ENCODE peak calls at places on chromosomes 12 and 14, in eight cellular contexts. L is heart left ventricle, A is tibial nerve, B is H1, I is upper lobe of left lung, P is IMR-90, S is lower leg skin, N is adrenal gland. O is an unnamed sample.

GRCh38 chr14:91241848-91242247 is 2.7 kb downstream of the GPR68 start:
- DNase-seq in L (no peak), A (no peak), B (no peak), I (no peak), P (no peak), S (no peak), N (no peak), O (no peak)

GRCh38 chr14:50828738-50829471 is 2.1 kb downstream of the NIN start:
- DNase-seq in L (no peak), A (no peak), B (no peak), I (no peak), P (no peak), S (no peak), N (no peak), O (no peak)

GRCh38 chr12:75479963-75480461 is 543 bp upstream of the GLIPR1 start:
- DNase-seq in L (no peak), A (no peak), B (no peak), I (no peak), P (peak; percentile 81), S (no peak), N (no peak), O (no peak)

GRCh38 chr12:45612044-45612794 is 117.3 kb upstream of the ARID2 start:
- DNase-seq in L (no peak), A (no peak), B (no peak), I (no peak), P (peak; percentile 67), S (no peak), N (no peak), O (no peak)

GRCh38 chr12:10220398-10221077 is 7.9 kb downstream of the GABARAPL1 start:
- DNase-seq in L (peak; percentile 72), A (peak; percentile 90), B (no peak), I (peak; percentile 73), P (peak; percentile 64), S (peak; percentile 82), N (peak; percentile 90), O (peak; percentile 29)

GRCh38 chr14:58082491-58083098 is 69.4 kb downstream of the ARMH4 start:
- DNase-seq in L (no peak), A (no peak), B (no peak), I (no peak), P (peak; percentile 89), S (no peak), N (peak; percentile 59), O (no peak)

GRCh38 chr12:45259732-45260480 is 44.0 kb downstream of the ANO6 start:
- DNase-seq in L (no peak), A (no peak), B (no peak), I (no peak), P (peak; percentile 84), S (no peak), N (no peak), O (no peak)

GRCh38 chr14:100608064-100608463 is 20.8 kb upstream of the BEGAIN start:
- DNase-seq in L (no peak), A (no peak), B (no peak), I (no peak), P (no peak), S (no peak), N (no peak), O (no peak)

GRCh38 chr14:28161040-28161439 is 605.5 kb upstream of the FOXG1 start:
- DNase-seq in L (no peak), A (no peak), B (no peak), I (no peak), P (no peak), S (no peak), N (no peak), O (no peak)

GRCh38 chr14:100012478-100012925 is 52.7 kb upstream of the EVL start:
- DNase-seq in L (no peak), A (no peak), B (no peak), I (no peak), P (peak; percentile 89), S (no peak), N (no peak), O (no peak)

GRCh38 chr12:98743362-98743953 is 98.4 kb downstream of the APAF1 start:
- DNase-seq in L (no peak), A (no peak), B (peak; percentile 63), I (no peak), P (peak; percentile 22), S (no peak), N (no peak), O (peak; percentile 45)

GRCh38 chr14:73287071-73287470 is 49.8 kb downstream of the PAPLN start:
- DNase-seq in L (no peak), A (no peak), B (no peak), I (no peak), P (no peak), S (no peak), N (no peak), O (no peak)

GRCh38 chr12:120844768-120845449 is 59.2 kb downstream of the SPPL3 start:
- DNase-seq in L (no peak), A (no peak), B (no peak), I (no peak), P (no peak), S (no peak), N (no peak), O (no peak)

GRCh38 chr14:58078068-58078467 is 73.9 kb downstream of the ARMH4 start:
- DNase-seq in L (no peak), A (no peak), B (no peak), I (no peak), P (peak; percentile 84), S (no peak), N (no peak), O (no peak)

GRCh38 chr12:42744539-42745156 is 155.1 kb upstream of the PRICKLE1 start:
- DNase-seq in L (no peak), A (no peak), B (no peak), I (no peak), P (no peak), S (peak; percentile 63), N (no peak), O (no peak)

GRCh38 chr12:98355322-98355721 is 160.1 kb upstream of the TMPO start:
- DNase-seq in L (no peak), A (no peak), B (no peak), I (no peak), P (peak; percentile 54), S (no peak), N (no peak), O (no peak)

GRCh38 chr12:124915249-124916236 is 1.1 kb upstream of the UBC start:
- DNase-seq in L (peak; percentile 70), A (peak; percentile 54), B (no peak), I (peak; percentile 63), P (peak; percentile 21), S (peak; percentile 64), N (no peak), O (no peak)

GRCh38 chr14:56561586-56561985 is 18.0 kb upstream of the TMEM260 start:
- DNase-seq in L (no peak), A (no peak), B (no peak), I (no peak), P (no peak), S (no peak), N (no peak), O (no peak)

GRCh38 chr12:65074932-65075331 is 46.2 kb downstream of the WIF1 start:
- DNase-seq in L (no peak), A (no peak), B (no peak), I (no peak), P (no peak), S (no peak), N (no peak), O (no peak)

GRCh38 chr12:30754750-30755394 is at the start of gene CAPRIN2:
- DNase-seq in L (peak; percentile 97), A (peak; percentile 88), B (peak; percentile 95), I (peak; percentile 98), P (peak; percentile 93), S (peak; percentile 92), N (peak; percentile 97), O (peak; percentile 95)
- TF ChIP-seq POLR2A in L (peak; percentile 79), A (peak; percentile 61), B (peak; percentile 48), I (no peak), P (peak; percentile 67), S (no peak), N (peak; percentile 42), O (peak; percentile 83)

GRCh38 chr12:57096748-57097553 is 8.0 kb downstream of the NAB2 start:
- DNase-seq in L (no peak), A (no peak), B (no peak), I (no peak), P (no peak), S (no peak), N (no peak), O (no peak)

GRCh38 chr12:57095440-57095839 is 6.5 kb downstream of the NAB2 start:
- DNase-seq in L (no peak), A (no peak), B (no peak), I (no peak), P (no peak), S (no peak), N (no peak), O (no peak)

GRCh38 chr12:57097554-57097835 is 8.6 kb downstream of the NAB2 start:
- DNase-seq in L (no peak), A (no peak), B (no peak), I (no peak), P (no peak), S (no peak), N (no peak), O (peak; percentile 36)

GRCh38 chr12:57094194-57095160 is 5.6 kb downstream of the NAB2 start:
- DNase-seq in L (no peak), A (no peak), B (no peak), I (no peak), P (no peak), S (no peak), N (peak; percentile 54), O (no peak)

GRCh38 chr12:57096099-57096572 is 7.2 kb downstream of the NAB2 start:
- DNase-seq in L (no peak), A (no peak), B (no peak), I (no peak), P (no peak), S (peak; percentile 75), N (no peak), O (no peak)
- TF ChIP-seq POLR2A in L (no peak), A (no peak), B (no peak), I (no peak), P (peak; percentile 9), S (no peak), N (no peak), O (no peak)

GRCh38 chr12:3097836-3098235 is 20.7 kb downstream of the TSPAN9 start:
- DNase-seq in L (no peak), A (no peak), B (no peak), I (no peak), P (no peak), S (no peak), N (no peak), O (no peak)
- TF ChIP-seq POLR2A in L (no peak), A (no peak), B (no peak), I (no peak), P (no peak), S (no peak), N (no peak), O (no peak)

DNA sequence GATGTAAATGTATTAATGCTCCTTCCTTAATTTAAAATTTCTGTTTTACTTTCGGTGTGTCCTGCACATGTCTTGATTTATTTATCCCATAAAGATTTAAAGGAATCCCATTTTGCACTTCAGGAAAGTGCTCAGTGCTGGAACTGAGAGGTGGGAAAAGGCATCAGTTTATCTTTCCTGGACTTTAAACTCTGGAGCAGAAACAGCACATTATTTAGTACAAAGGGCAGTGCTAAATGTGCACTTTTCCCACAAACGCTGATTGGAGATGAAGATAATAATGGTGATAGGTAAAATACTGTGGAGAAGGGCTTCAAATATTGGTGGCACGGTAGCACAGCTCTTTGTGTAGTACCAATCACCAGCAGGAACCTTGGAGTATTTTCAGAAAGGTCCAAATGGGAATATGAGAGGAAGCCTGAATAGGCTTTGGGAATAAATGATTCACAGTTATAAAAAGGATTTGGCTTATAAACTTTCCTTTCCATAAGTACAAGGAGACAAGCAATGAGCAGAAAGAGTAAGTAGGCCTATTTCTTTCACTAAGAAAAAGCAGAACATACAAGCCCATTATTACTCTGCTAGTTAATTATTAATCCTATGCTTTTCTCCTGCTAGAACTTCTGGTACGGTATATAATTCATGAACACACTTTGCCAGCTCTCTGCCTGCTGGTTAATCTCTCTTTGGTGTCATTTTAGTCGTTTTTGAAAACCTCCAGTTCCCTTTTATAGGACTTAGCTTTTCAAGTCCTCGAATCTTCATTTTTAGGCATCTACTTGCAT is 58.4 kb downstream of the SLC15A5 start:
- DNase-seq in L (no peak), A (no peak), B (no peak), I (no peak), P (no peak), S (no peak), N (no peak), O (no peak)
- TF ChIP-seq POLR2A in L (no peak), A (no peak), B (no peak), I (no peak), P (no peak), S (no peak), N (no peak), O (no peak)

O was measured in erythroblast.